ENCODE peak calls at places on chromosome 6, in eight cellular contexts. U, E, K, M, I, T, B and C are unnamed samples.
A peak's percentile ranks its signal among the peaks of the same experiment; 100 is the strongest.

GRCh38 chr6:49606696-49607390 is 29.8 kb downstream of the RHAG start:
- DNase-seq in U (peak; percentile 93), E (peak; percentile 93), K (peak; percentile 68), M (peak; percentile 88), I (peak; percentile 79), T (peak; percentile 11), B (peak; percentile 93), C (peak; percentile 87)

GRCh38 chr6:14766595-14766994 is 479.3 kb upstream of the JARID2 start:
- DNase-seq in U (no peak), E (no peak), K (no peak), M (no peak), I (no peak), T (no peak), B (no peak), C (no peak)

GRCh38 chr6:108492131-108492766 is 68.5 kb upstream of the FOXO3 start:
- DNase-seq in U (peak; percentile 36), E (peak; percentile 61), K (peak; percentile 53), M (peak; percentile 67), I (peak; percentile 77), T (no peak), B (peak; percentile 57), C (peak; percentile 52)

GRCh38 chr6:131631625-131632284 is 3.7 kb upstream of the MED23 start:
- DNase-seq in U (no peak), E (no peak), K (peak; percentile 68), M (no peak), I (no peak), T (no peak), B (peak; percentile 62), C (no peak)

GRCh38 chr6:45773906-45774305 is 241.8 kb downstream of the CLIC5 start:
- DNase-seq in U (no peak), E (no peak), K (no peak), M (no peak), I (no peak), T (no peak), B (no peak), C (no peak)

GRCh38 chr6:79713701-79714322 is 82.7 kb downstream of the SH3BGRL2 start:
- DNase-seq in U (peak; percentile 47), E (peak; percentile 41), K (no peak), M (peak; percentile 58), I (peak; percentile 64), T (no peak), B (peak; percentile 64), C (peak; percentile 46)

GRCh38 chr6:125759184-125759902 is 9.9 kb downstream of the HEY2 start:
- DNase-seq in U (peak; percentile 33), E (no peak), K (no peak), M (no peak), I (no peak), T (no peak), B (no peak), C (no peak)

GRCh38 chr6:33746036-33746600 is 587 bp downstream of the IP6K3 start:
- DNase-seq in U (no peak), E (peak; percentile 77), K (no peak), M (peak; percentile 81), I (no peak), T (no peak), B (no peak), C (no peak)

GRCh38 chr6:47715782-47716181 is 17.4 kb downstream of the ADGRF4 start:
- DNase-seq in U (no peak), E (no peak), K (no peak), M (no peak), I (no peak), T (no peak), B (no peak), C (no peak)

GRCh38 chr6:3745566-3746118 is 5.9 kb downstream of the PXDC1 start:
- DNase-seq in U (no peak), E (no peak), K (no peak), M (no peak), I (no peak), T (no peak), B (no peak), C (no peak)
- H3K27ac ChIP-seq in U (no peak overlapping the region), E (peak overlapping the region; percentile 31), K (no peak overlapping the region), M (no peak overlapping the region), I (peak overlapping the region; percentile 2), T (no peak overlapping the region), B (no peak overlapping the region), C (no peak overlapping the region)

GRCh38 chr6:50724381-50725124 is 11.2 kb downstream of the TFAP2D start:
- DNase-seq in U (no peak), E (no peak), K (no peak), M (no peak), I (no peak), T (no peak), B (no peak), C (peak; percentile 58)
- TF ChIP-seq EZH2 in U (no peak), E (no peak), K (no peak), M (no peak), I (no peak), T (no peak), B (no peak), C (no peak)

DNA sequence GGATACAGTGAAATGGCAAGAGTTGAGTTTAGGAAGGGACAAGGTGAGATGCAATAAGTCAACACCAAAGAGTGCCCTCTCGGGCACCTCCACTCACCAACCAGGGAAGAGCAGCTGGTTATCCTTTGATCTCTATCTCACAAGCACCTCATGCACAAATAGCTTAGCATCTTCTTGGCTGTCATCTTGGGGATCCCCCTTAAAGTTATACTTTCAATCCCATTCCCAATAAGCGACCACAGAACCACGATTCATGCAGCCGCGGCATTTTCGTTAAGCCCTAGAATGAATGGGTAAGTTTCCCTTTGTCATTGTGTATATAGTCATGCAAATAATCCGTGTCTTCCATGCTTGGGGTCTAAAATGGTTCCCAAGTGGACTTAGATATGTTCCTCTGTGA is 73.5 kb downstream of the ADTRP start:
- DNase-seq in U (no peak), E (no peak), K (no peak), M (no peak), I (no peak), T (no peak), B (no peak), C (no peak)
- H3K27ac ChIP-seq in U (no peak overlapping the region), E (no peak overlapping the region), K (no peak overlapping the region), M (no peak overlapping the region), I (no peak overlapping the region), T (no peak overlapping the region), B (no peak overlapping the region), C (no peak overlapping the region)

GRCh38 chr6:166308769-166309589 is 787 bp upstream of the PRR18 start:
- DNase-seq in U (no peak), E (no peak), K (no peak), M (no peak), I (no peak), T (no peak), B (no peak), C (no peak)

GRCh38 chr6:166305562-166306117 is 2.6 kb downstream of the PRR18 start:
- DNase-seq in U (no peak), E (no peak), K (no peak), M (no peak), I (no peak), T (no peak), B (no peak), C (no peak)

GRCh38 chr6:166307981-166308768 is at the start of gene PRR18:
- DNase-seq in U (no peak), E (peak; percentile 31), K (no peak), M (no peak), I (no peak), T (peak; percentile 42), B (no peak), C (no peak)

GRCh38 chr6:166306378-166307081 is 1.7 kb downstream of the PRR18 start:
- DNase-seq in U (no peak), E (no peak), K (no peak), M (no peak), I (no peak), T (no peak), B (no peak), C (no peak)

DNA sequence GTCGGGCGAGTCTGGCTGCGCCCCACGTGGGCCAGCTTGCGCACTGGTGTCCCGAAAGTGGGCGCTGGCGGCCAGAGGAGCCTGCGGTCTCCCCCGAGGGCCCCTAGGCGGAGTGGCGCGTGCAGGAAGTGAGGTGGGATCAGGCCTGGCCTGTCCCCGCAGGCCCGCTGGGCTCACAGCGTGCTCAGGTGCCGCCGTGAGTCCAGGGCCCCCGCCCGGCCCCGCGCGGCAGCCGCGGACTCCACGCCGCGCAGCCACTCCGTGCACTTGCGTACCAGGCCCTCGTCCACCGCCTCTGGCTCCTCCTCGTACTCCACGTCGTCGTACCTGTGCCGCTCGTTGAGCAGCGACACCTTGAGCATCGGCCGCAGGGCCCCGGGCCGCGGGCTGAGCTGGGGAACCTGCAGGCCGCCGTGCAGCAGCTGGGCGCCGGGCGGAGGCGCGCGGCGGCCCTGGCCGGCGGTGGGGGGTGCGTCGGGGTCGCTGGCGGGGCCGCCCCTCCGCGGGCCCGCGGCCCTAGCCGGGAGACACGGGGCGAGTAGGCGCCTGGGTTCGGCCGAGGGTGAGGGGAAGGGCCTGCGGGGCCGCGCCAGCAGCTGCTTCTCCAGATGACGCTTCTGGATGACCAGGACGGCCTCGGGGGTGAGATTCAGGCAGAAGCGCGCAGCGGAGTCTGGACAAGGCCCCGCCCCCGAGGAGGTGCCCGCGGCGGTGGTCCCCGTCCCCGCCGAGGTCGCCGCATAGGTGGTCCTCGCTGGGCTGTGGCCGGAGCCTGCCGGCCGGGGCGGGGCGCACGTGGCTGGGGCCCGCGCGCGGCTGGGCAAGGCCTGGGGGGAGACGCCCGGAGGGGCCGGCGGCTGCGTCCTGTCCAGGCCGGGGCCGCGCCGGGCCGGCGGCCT is 861 bp downstream of the PRR18 start:
- DNase-seq in U (no peak), E (peak; percentile 39), K (no peak), M (no peak), I (no peak), T (no peak), B (no peak), C (no peak)
- TF ChIP-seq EZH2 in U (no peak), E (no peak), K (no peak), M (peak; percentile 98), I (peak; percentile 94), T (no peak), B (no peak), C (no peak)

GRCh38 chr6:88914180-88914579 is 49.2 kb downstream of the RNGTT start:
- DNase-seq in U (no peak), E (no peak), K (no peak), M (peak; percentile 11), I (no peak), T (no peak), B (no peak), C (no peak)

GRCh38 chr6:88910922-88911778 is 52.3 kb downstream of the RNGTT start:
- DNase-seq in U (no peak), E (no peak), K (no peak), M (peak; percentile 7), I (peak; percentile 4), T (no peak), B (no peak), C (no peak)

GRCh38 chr6:88913471-88913870 is 49.9 kb downstream of the RNGTT start:
- DNase-seq in U (no peak), E (no peak), K (no peak), M (no peak), I (no peak), T (no peak), B (no peak), C (no peak)

GRCh38 chr6:88908598-88909548 is 54.5 kb downstream of the RNGTT start:
- DNase-seq in U (no peak), E (no peak), K (no peak), M (no peak), I (no peak), T (no peak), B (no peak), C (no peak)
- H3K27ac ChIP-seq in U (no peak overlapping the region), E (no peak overlapping the region), K (no peak overlapping the region), M (no peak overlapping the region), I (no peak overlapping the region), T (no peak overlapping the region), B (no peak overlapping the region), C (no peak overlapping the region)